ENCODE peak calls at places on chromosome 12, in ten cellular contexts. One of them, this sample, is unnamed.
A peak's percentile ranks its signal among the peaks of the same experiment; 100 is the strongest.

GRCh38 chr12:132600048-132601032 is 10.0 kb downstream of the LRCOL1 start:
- DNase-seq in thyroid gland: peak; percentile 79
- DNase-seq in upper lobe of right lung: peak; percentile 84
- DNase-seq in fibroblast of lung: peak; percentile 73
- DNase-seq in SK-N-SH: peak; percentile 91
- DNase-seq in psoas muscle: peak; percentile 70
- DNase-seq in uterus: peak; percentile 75
- DNase-seq in IMR-90: peak; percentile 61
- DNase-seq in lung: peak; percentile 54
- DNase-seq in PC-3: peak; percentile 76
- DNase-seq in this sample: peak; percentile 62

GRCh38 chr12:23253191-23253590 is 628.2 kb downstream of the ETNK1 start:
- DNase-seq in thyroid gland: no peak
- DNase-seq in upper lobe of right lung: no peak
- DNase-seq in fibroblast of lung: no peak
- DNase-seq in SK-N-SH: no peak
- DNase-seq in psoas muscle: no peak
- DNase-seq in uterus: no peak
- DNase-seq in IMR-90: no peak
- DNase-seq in lung: no peak
- DNase-seq in PC-3: no peak
- DNase-seq in this sample: no peak

GRCh38 chr12:108629824-108630476 is 3.7 kb downstream of the SELPLG start:
- DNase-seq in thyroid gland: no peak
- DNase-seq in upper lobe of right lung: peak; percentile 78
- DNase-seq in fibroblast of lung: peak; percentile 81
- DNase-seq in SK-N-SH: no peak
- DNase-seq in psoas muscle: peak; percentile 52
- DNase-seq in uterus: peak; percentile 63
- DNase-seq in IMR-90: peak; percentile 87
- DNase-seq in lung: peak; percentile 54
- DNase-seq in PC-3: peak; percentile 71
- DNase-seq in this sample: no peak

GRCh38 chr12:31021809-31022492 is 51.7 kb upstream of the DDX11 start:
- DNase-seq in thyroid gland: no peak
- DNase-seq in upper lobe of right lung: no peak
- DNase-seq in fibroblast of lung: peak; percentile 18
- DNase-seq in SK-N-SH: no peak
- DNase-seq in psoas muscle: no peak
- DNase-seq in uterus: no peak
- DNase-seq in IMR-90: no peak
- DNase-seq in lung: no peak
- DNase-seq in PC-3: peak; percentile 69
- DNase-seq in this sample: no peak

GRCh38 chr12:49588281-49588680 is 17.2 kb downstream of the FAM186B start:
- DNase-seq in thyroid gland: no peak
- DNase-seq in upper lobe of right lung: no peak
- DNase-seq in fibroblast of lung: no peak
- DNase-seq in SK-N-SH: no peak
- DNase-seq in psoas muscle: no peak
- DNase-seq in uterus: no peak
- DNase-seq in IMR-90: no peak
- DNase-seq in lung: no peak
- DNase-seq in PC-3: no peak
- DNase-seq in this sample: no peak

GRCh38 chr12:75505706-75506312 is 5.6 kb downstream of the KRR1 start:
- DNase-seq in thyroid gland: no peak
- DNase-seq in upper lobe of right lung: no peak
- DNase-seq in fibroblast of lung: peak; percentile 79
- DNase-seq in SK-N-SH: no peak
- DNase-seq in psoas muscle: no peak
- DNase-seq in uterus: no peak
- DNase-seq in IMR-90: peak; percentile 67
- DNase-seq in lung: no peak
- DNase-seq in PC-3: peak; percentile 64
- DNase-seq in this sample: no peak

GRCh38 chr12:91565246-91565645 is 382.6 kb upstream of the DCN start:
- DNase-seq in thyroid gland: no peak
- DNase-seq in upper lobe of right lung: no peak
- DNase-seq in fibroblast of lung: peak; percentile 42
- DNase-seq in SK-N-SH: no peak
- DNase-seq in psoas muscle: no peak
- DNase-seq in uterus: no peak
- DNase-seq in IMR-90: no peak
- DNase-seq in lung: no peak
- DNase-seq in PC-3: peak; percentile 37
- DNase-seq in this sample: no peak

GRCh38 chr12:70045036-70045435 is 198.2 kb upstream of the CNOT2 start:
- DNase-seq in thyroid gland: no peak
- DNase-seq in upper lobe of right lung: no peak
- DNase-seq in fibroblast of lung: peak; percentile 63
- DNase-seq in SK-N-SH: no peak
- DNase-seq in psoas muscle: no peak
- DNase-seq in uterus: peak; percentile 24
- DNase-seq in IMR-90: peak; percentile 10
- DNase-seq in lung: no peak
- DNase-seq in PC-3: no peak
- DNase-seq in this sample: no peak

GRCh38 chr12:65495233-65495632 is 216.8 kb downstream of the MSRB3 start:
- DNase-seq in thyroid gland: no peak
- DNase-seq in upper lobe of right lung: no peak
- DNase-seq in fibroblast of lung: peak; percentile 38
- DNase-seq in SK-N-SH: no peak
- DNase-seq in psoas muscle: no peak
- DNase-seq in uterus: no peak
- DNase-seq in IMR-90: peak; percentile 88
- DNase-seq in lung: no peak
- DNase-seq in PC-3: peak; percentile 71
- DNase-seq in this sample: no peak

GRCh38 chr12:110149104-110149660 is 25.0 kb downstream of the IFT81 start:
- DNase-seq in thyroid gland: no peak
- DNase-seq in upper lobe of right lung: no peak
- DNase-seq in fibroblast of lung: no peak
- DNase-seq in SK-N-SH: no peak
- DNase-seq in psoas muscle: no peak
- DNase-seq in uterus: no peak
- DNase-seq in IMR-90: no peak
- DNase-seq in lung: no peak
- DNase-seq in PC-3: no peak
- DNase-seq in this sample: no peak

GRCh38 chr12:11307143-11307542 is 3.1 kb downstream of the PRB4 start:
- DNase-seq in thyroid gland: no peak
- DNase-seq in upper lobe of right lung: no peak
- DNase-seq in fibroblast of lung: no peak
- DNase-seq in SK-N-SH: no peak
- DNase-seq in psoas muscle: no peak
- DNase-seq in uterus: no peak
- DNase-seq in IMR-90: no peak
- DNase-seq in lung: no peak
- DNase-seq in PC-3: peak; percentile 63
- DNase-seq in this sample: no peak

GRCh38 chr12:70550180-70550577 is 87.0 kb downstream of the PTPRB start:
- DNase-seq in thyroid gland: no peak
- DNase-seq in upper lobe of right lung: no peak
- DNase-seq in fibroblast of lung: no peak
- DNase-seq in SK-N-SH: no peak
- DNase-seq in psoas muscle: no peak
- DNase-seq in uterus: no peak
- DNase-seq in IMR-90: no peak
- DNase-seq in lung: no peak
- DNase-seq in PC-3: no peak
- DNase-seq in this sample: no peak

GRCh38 chr12:41557081-41557480 is 369.0 kb downstream of the PDZRN4 start:
- DNase-seq in thyroid gland: no peak
- DNase-seq in upper lobe of right lung: no peak
- DNase-seq in fibroblast of lung: no peak
- DNase-seq in SK-N-SH: no peak
- DNase-seq in psoas muscle: no peak
- DNase-seq in uterus: no peak
- DNase-seq in IMR-90: no peak
- DNase-seq in lung: no peak
- DNase-seq in PC-3: no peak
- DNase-seq in this sample: no peak

GRCh38 chr12:2247109-2247508 is 194.3 kb downstream of the CACNA1C start:
- DNase-seq in thyroid gland: no peak
- DNase-seq in upper lobe of right lung: no peak
- DNase-seq in fibroblast of lung: no peak
- DNase-seq in SK-N-SH: no peak
- DNase-seq in psoas muscle: no peak
- DNase-seq in uterus: no peak
- DNase-seq in IMR-90: no peak
- DNase-seq in lung: no peak
- DNase-seq in PC-3: no peak
- DNase-seq in this sample: no peak

GRCh38 chr12:2248901-2249381 is 196.2 kb downstream of the CACNA1C start:
- DNase-seq in thyroid gland: no peak
- DNase-seq in upper lobe of right lung: no peak
- DNase-seq in fibroblast of lung: peak; percentile 32
- DNase-seq in SK-N-SH: peak; percentile 63
- DNase-seq in psoas muscle: no peak
- DNase-seq in uterus: no peak
- DNase-seq in IMR-90: peak; percentile 80
- DNase-seq in lung: no peak
- DNase-seq in PC-3: no peak
- DNase-seq in this sample: no peak

GRCh38 chr12:2250797-2251196 is 198.0 kb downstream of the CACNA1C start:
- DNase-seq in thyroid gland: no peak
- DNase-seq in upper lobe of right lung: no peak
- DNase-seq in fibroblast of lung: no peak
- DNase-seq in SK-N-SH: no peak
- DNase-seq in psoas muscle: no peak
- DNase-seq in uterus: no peak
- DNase-seq in IMR-90: no peak
- DNase-seq in lung: no peak
- DNase-seq in PC-3: no peak
- DNase-seq in this sample: no peak

GRCh38 chr12:2246358-2246757 is 193.6 kb downstream of the CACNA1C start:
- DNase-seq in thyroid gland: no peak
- DNase-seq in upper lobe of right lung: no peak
- DNase-seq in fibroblast of lung: no peak
- DNase-seq in SK-N-SH: no peak
- DNase-seq in psoas muscle: no peak
- DNase-seq in uterus: no peak
- DNase-seq in IMR-90: peak; percentile 56
- DNase-seq in lung: no peak
- DNase-seq in PC-3: no peak
- DNase-seq in this sample: no peak

GRCh38 chr12:2248087-2248900 is 195.5 kb downstream of the CACNA1C start:
- DNase-seq in thyroid gland: no peak
- DNase-seq in upper lobe of right lung: no peak
- DNase-seq in fibroblast of lung: peak; percentile 64
- DNase-seq in SK-N-SH: peak; percentile 47
- DNase-seq in psoas muscle: no peak
- DNase-seq in uterus: no peak
- DNase-seq in IMR-90: peak; percentile 91
- DNase-seq in lung: no peak
- DNase-seq in PC-3: no peak
- DNase-seq in this sample: no peak
- H3K4me1 ChIP-seq in thyroid gland: no peaks in the 10 kb centered on the region
- H3K4me1 ChIP-seq in upper lobe of right lung: peaks cover 8% of the 10 kb centered on the region
- H3K4me1 ChIP-seq in fibroblast of lung: peaks cover 47% of the 10 kb centered on the region
- H3K4me1 ChIP-seq in SK-N-SH: peaks cover 39% of the 10 kb centered on the region
- H3K4me1 ChIP-seq in psoas muscle: no peaks in the 10 kb centered on the region
- H3K4me1 ChIP-seq in uterus: peaks cover 16% of the 10 kb centered on the region
- H3K4me1 ChIP-seq in IMR-90: peaks cover 58% of the 10 kb centered on the region
- H3K4me1 ChIP-seq in lung: peaks cover 25% of the 10 kb centered on the region
- H3K4me1 ChIP-seq in PC-3: no peaks in the 10 kb centered on the region
- H3K4me1 ChIP-seq in this sample: no peaks in the 10 kb centered on the region

GRCh38 chr12:1797011-1797901 is 23.1 kb upstream of the LRTM2 start:
- DNase-seq in thyroid gland: peak; percentile 49
- DNase-seq in upper lobe of right lung: peak; percentile 88
- DNase-seq in fibroblast of lung: no peak
- DNase-seq in SK-N-SH: peak; percentile 33
- DNase-seq in psoas muscle: peak; percentile 57
- DNase-seq in uterus: peak; percentile 53
- DNase-seq in IMR-90: no peak
- DNase-seq in lung: peak; percentile 58
- DNase-seq in PC-3: no peak
- DNase-seq in this sample: no peak
- H3K4me3 ChIP-seq in thyroid gland: peak overlapping the region; percentile 57
- H3K4me3 ChIP-seq in upper lobe of right lung: peak overlapping the region; percentile 85
- H3K4me3 ChIP-seq in fibroblast of lung: peak overlapping the region; percentile 67
- H3K4me3 ChIP-seq in SK-N-SH: no peak overlapping the region
- H3K4me3 ChIP-seq in psoas muscle: peak overlapping the region; percentile 71
- H3K4me3 ChIP-seq in uterus: peak overlapping the region; percentile 52
- H3K4me3 ChIP-seq in IMR-90: no peak overlapping the region
- H3K4me3 ChIP-seq in lung: peak overlapping the region; percentile 66
- H3K4me3 ChIP-seq in PC-3: no peak overlapping the region
- H3K4me3 ChIP-seq in this sample: peak overlapping the region; percentile 40

GRCh38 chr12:56326533-56326932 is 7.3 kb downstream of the PAN2 start:
- DNase-seq in thyroid gland: no peak
- DNase-seq in upper lobe of right lung: peak; percentile 49
- DNase-seq in fibroblast of lung: no peak
- DNase-seq in SK-N-SH: no peak
- DNase-seq in psoas muscle: no peak
- DNase-seq in uterus: no peak
- DNase-seq in IMR-90: no peak
- DNase-seq in lung: no peak
- DNase-seq in PC-3: peak; percentile 42
- DNase-seq in this sample: no peak
- H3K36me3 ChIP-seq in thyroid gland: peaks cover 63% of the 10 kb centered on the region
- H3K36me3 ChIP-seq in upper lobe of right lung: peaks cover 69% of the 10 kb centered on the region
- H3K36me3 ChIP-seq in fibroblast of lung: peaks cover 3% of the 10 kb centered on the region
- H3K36me3 ChIP-seq in SK-N-SH: peaks cover 54% of the 10 kb centered on the region
- H3K36me3 ChIP-seq in psoas muscle: peaks cover 2% of the 10 kb centered on the region
- H3K36me3 ChIP-seq in uterus: no peaks in the 10 kb centered on the region
- H3K36me3 ChIP-seq in IMR-90: peaks cover 35% of the 10 kb centered on the region
- H3K36me3 ChIP-seq in lung: peaks cover 42% of the 10 kb centered on the region
- H3K36me3 ChIP-seq in PC-3: peaks cover 2% of the 10 kb centered on the region
- H3K36me3 ChIP-seq in this sample: peaks cover 21% of the 10 kb centered on the region

GRCh38 chr12:47207005-47207717 is 127.4 kb upstream of the AMIGO2 start:
- DNase-seq in thyroid gland: no peak
- DNase-seq in upper lobe of right lung: peak; percentile 66
- DNase-seq in fibroblast of lung: no peak
- DNase-seq in SK-N-SH: no peak
- DNase-seq in psoas muscle: no peak
- DNase-seq in uterus: no peak
- DNase-seq in IMR-90: no peak
- DNase-seq in lung: peak; percentile 40
- DNase-seq in PC-3: no peak
- DNase-seq in this sample: no peak

GRCh38 chr12:47206450-47206830 is 126.7 kb upstream of the AMIGO2 start:
- DNase-seq in thyroid gland: no peak
- DNase-seq in upper lobe of right lung: no peak
- DNase-seq in fibroblast of lung: no peak
- DNase-seq in SK-N-SH: no peak
- DNase-seq in psoas muscle: no peak
- DNase-seq in uterus: no peak
- DNase-seq in IMR-90: no peak
- DNase-seq in lung: no peak
- DNase-seq in PC-3: no peak
- DNase-seq in this sample: no peak

GRCh38 chr12:47207829-47208248 is 128.1 kb upstream of the AMIGO2 start:
- DNase-seq in thyroid gland: no peak
- DNase-seq in upper lobe of right lung: no peak
- DNase-seq in fibroblast of lung: no peak
- DNase-seq in SK-N-SH: no peak
- DNase-seq in psoas muscle: no peak
- DNase-seq in uterus: no peak
- DNase-seq in IMR-90: no peak
- DNase-seq in lung: no peak
- DNase-seq in PC-3: no peak
- DNase-seq in this sample: no peak

GRCh38 chr12:47210776-47211175 is 131.0 kb upstream of the AMIGO2 start:
- DNase-seq in thyroid gland: no peak
- DNase-seq in upper lobe of right lung: no peak
- DNase-seq in fibroblast of lung: no peak
- DNase-seq in SK-N-SH: no peak
- DNase-seq in psoas muscle: no peak
- DNase-seq in uterus: no peak
- DNase-seq in IMR-90: no peak
- DNase-seq in lung: no peak
- DNase-seq in PC-3: no peak
- DNase-seq in this sample: no peak

GRCh38 chr12:47209014-47209413 is 129.3 kb upstream of the AMIGO2 start:
- DNase-seq in thyroid gland: no peak
- DNase-seq in upper lobe of right lung: no peak
- DNase-seq in fibroblast of lung: no peak
- DNase-seq in SK-N-SH: no peak
- DNase-seq in psoas muscle: no peak
- DNase-seq in uterus: no peak
- DNase-seq in IMR-90: no peak
- DNase-seq in lung: no peak
- DNase-seq in PC-3: no peak
- DNase-seq in this sample: no peak
- H3K4me1 ChIP-seq in thyroid gland: no peaks in the 10 kb centered on the region
- H3K4me1 ChIP-seq in upper lobe of right lung: peaks cover 22% of the 10 kb centered on the region
- H3K4me1 ChIP-seq in fibroblast of lung: no peaks in the 10 kb centered on the region
- H3K4me1 ChIP-seq in SK-N-SH: no peaks in the 10 kb centered on the region
- H3K4me1 ChIP-seq in psoas muscle: no peaks in the 10 kb centered on the region
- H3K4me1 ChIP-seq in uterus: no peaks in the 10 kb centered on the region
- H3K4me1 ChIP-seq in IMR-90: peaks cover 2% of the 10 kb centered on the region
- H3K4me1 ChIP-seq in lung: no peaks in the 10 kb centered on the region
- H3K4me1 ChIP-seq in PC-3: peaks cover 12% of the 10 kb centered on the region
- H3K4me1 ChIP-seq in this sample: no peaks in the 10 kb centered on the region

This sample was measured in prostate gland.